ENCODE peak calls at places on chromosomes 3 and 15, in five cellular contexts. One of them, this sample, is unnamed.
A peak's percentile ranks its signal among the peaks of the same experiment; 100 is the strongest.

GRCh38 chr3:145649368-145649887 is 511.6 kb downstream of the PLOD2 start:
- DNase-seq in neural progenitor cell: no peak
- DNase-seq in AG09319: no peak
- DNase-seq in left ventricle myocardium inferior: no peak
- DNase-seq in psoas muscle: no peak
- DNase-seq in this sample: no peak

GRCh38 chr3:12946661-12947316 is 105.4 kb upstream of the RPL32 start:
- DNase-seq in neural progenitor cell: no peak
- DNase-seq in AG09319: no peak
- DNase-seq in left ventricle myocardium inferior: no peak
- DNase-seq in psoas muscle: no peak
- DNase-seq in this sample: no peak

GRCh38 chr3:87076951-87077350 is 86.0 kb upstream of the VGLL3 start:
- DNase-seq in neural progenitor cell: no peak
- DNase-seq in AG09319: no peak
- DNase-seq in left ventricle myocardium inferior: no peak
- DNase-seq in psoas muscle: no peak
- DNase-seq in this sample: peak; percentile 77

GRCh38 chr3:99808163-99808794 is 9.4 kb upstream of the CMSS1 start:
- DNase-seq in neural progenitor cell: peak; percentile 73
- DNase-seq in AG09319: peak; percentile 62
- DNase-seq in left ventricle myocardium inferior: no peak
- DNase-seq in psoas muscle: no peak
- DNase-seq in this sample: peak; percentile 74

GRCh38 chr15:78055923-78056713 is 21.4 kb downstream of the TBC1D2B start:
- DNase-seq in neural progenitor cell: peak; percentile 65
- DNase-seq in AG09319: no peak
- DNase-seq in left ventricle myocardium inferior: no peak
- DNase-seq in psoas muscle: no peak
- DNase-seq in this sample: peak; percentile 44

GRCh38 chr3:184351511-184352148 is 9.8 kb downstream of the CLCN2 start:
- DNase-seq in neural progenitor cell: no peak
- DNase-seq in AG09319: no peak
- DNase-seq in left ventricle myocardium inferior: no peak
- DNase-seq in psoas muscle: peak; percentile 19
- DNase-seq in this sample: no peak

GRCh38 chr3:16993227-16993626 is 108.5 kb downstream of the PLCL2 start:
- DNase-seq in neural progenitor cell: no peak
- DNase-seq in AG09319: no peak
- DNase-seq in left ventricle myocardium inferior: no peak
- DNase-seq in psoas muscle: no peak
- DNase-seq in this sample: peak; percentile 65

GRCh38 chr3:40925228-40925627 is 274.1 kb upstream of the CTNNB1 start:
- DNase-seq in neural progenitor cell: peak; percentile 34
- DNase-seq in AG09319: no peak
- DNase-seq in left ventricle myocardium inferior: no peak
- DNase-seq in psoas muscle: no peak
- DNase-seq in this sample: no peak

GRCh38 chr3:128289534-128289933 is 136.3 kb downstream of the EEFSEC start:
- DNase-seq in neural progenitor cell: no peak
- DNase-seq in AG09319: no peak
- DNase-seq in left ventricle myocardium inferior: no peak
- DNase-seq in psoas muscle: no peak
- DNase-seq in this sample: no peak

GRCh38 chr3:9395570-9396300 is 1.7 kb upstream of the SETD5 start:
- DNase-seq in neural progenitor cell: no peak
- DNase-seq in AG09319: no peak
- DNase-seq in left ventricle myocardium inferior: no peak
- DNase-seq in psoas muscle: no peak
- DNase-seq in this sample: no peak

GRCh38 chr15:73843787-73844186 is 29.6 kb upstream of the TBC1D21 start:
- DNase-seq in neural progenitor cell: no peak
- DNase-seq in AG09319: no peak
- DNase-seq in left ventricle myocardium inferior: no peak
- DNase-seq in psoas muscle: no peak
- DNase-seq in this sample: no peak

GRCh38 chr3:189629803-189630455 is 1.3 kb upstream of the TP63 start:
- DNase-seq in neural progenitor cell: no peak
- DNase-seq in AG09319: no peak
- DNase-seq in left ventricle myocardium inferior: peak; percentile 25
- DNase-seq in psoas muscle: peak; percentile 57
- DNase-seq in this sample: peak; percentile 56

GRCh38 chr3:42996633-42997075 is 17.5 kb downstream of the GASK1A start:
- DNase-seq in neural progenitor cell: no peak
- DNase-seq in AG09319: no peak
- DNase-seq in left ventricle myocardium inferior: no peak
- DNase-seq in psoas muscle: peak; percentile 69
- DNase-seq in this sample: no peak

GRCh38 chr3:127172670-127173515 is 20.0 kb upstream of the PRR23E start:
- DNase-seq in neural progenitor cell: no peak
- DNase-seq in AG09319: peak; percentile 20
- DNase-seq in left ventricle myocardium inferior: no peak
- DNase-seq in psoas muscle: no peak
- DNase-seq in this sample: peak; percentile 42

GRCh38 chr15:98296653-98297052 is 336.1 kb downstream of the ARRDC4 start:
- DNase-seq in neural progenitor cell: no peak
- DNase-seq in AG09319: no peak
- DNase-seq in left ventricle myocardium inferior: no peak
- DNase-seq in psoas muscle: no peak
- DNase-seq in this sample: no peak

GRCh38 chr15:52348056-52348745 is 52.6 kb upstream of the MYO5C start:
- DNase-seq in neural progenitor cell: no peak
- DNase-seq in AG09319: no peak
- DNase-seq in left ventricle myocardium inferior: no peak
- DNase-seq in psoas muscle: no peak
- DNase-seq in this sample: no peak

GRCh38 chr3:185316740-185317407 is 46.1 kb upstream of the MAP3K13 start:
- DNase-seq in neural progenitor cell: no peak
- DNase-seq in AG09319: no peak
- DNase-seq in left ventricle myocardium inferior: no peak
- DNase-seq in psoas muscle: no peak
- DNase-seq in this sample: peak; percentile 88

GRCh38 chr3:145191543-145191942 is 969.4 kb downstream of the PLOD2 start:
- DNase-seq in neural progenitor cell: no peak
- DNase-seq in AG09319: no peak
- DNase-seq in left ventricle myocardium inferior: no peak
- DNase-seq in psoas muscle: no peak
- DNase-seq in this sample: no peak

GRCh38 chr15:68425428-68426060 is 6.4 kb downstream of the ITGA11 start:
- DNase-seq in neural progenitor cell: no peak
- DNase-seq in AG09319: peak; percentile 28
- DNase-seq in left ventricle myocardium inferior: no peak
- DNase-seq in psoas muscle: no peak
- DNase-seq in this sample: no peak

DNA sequence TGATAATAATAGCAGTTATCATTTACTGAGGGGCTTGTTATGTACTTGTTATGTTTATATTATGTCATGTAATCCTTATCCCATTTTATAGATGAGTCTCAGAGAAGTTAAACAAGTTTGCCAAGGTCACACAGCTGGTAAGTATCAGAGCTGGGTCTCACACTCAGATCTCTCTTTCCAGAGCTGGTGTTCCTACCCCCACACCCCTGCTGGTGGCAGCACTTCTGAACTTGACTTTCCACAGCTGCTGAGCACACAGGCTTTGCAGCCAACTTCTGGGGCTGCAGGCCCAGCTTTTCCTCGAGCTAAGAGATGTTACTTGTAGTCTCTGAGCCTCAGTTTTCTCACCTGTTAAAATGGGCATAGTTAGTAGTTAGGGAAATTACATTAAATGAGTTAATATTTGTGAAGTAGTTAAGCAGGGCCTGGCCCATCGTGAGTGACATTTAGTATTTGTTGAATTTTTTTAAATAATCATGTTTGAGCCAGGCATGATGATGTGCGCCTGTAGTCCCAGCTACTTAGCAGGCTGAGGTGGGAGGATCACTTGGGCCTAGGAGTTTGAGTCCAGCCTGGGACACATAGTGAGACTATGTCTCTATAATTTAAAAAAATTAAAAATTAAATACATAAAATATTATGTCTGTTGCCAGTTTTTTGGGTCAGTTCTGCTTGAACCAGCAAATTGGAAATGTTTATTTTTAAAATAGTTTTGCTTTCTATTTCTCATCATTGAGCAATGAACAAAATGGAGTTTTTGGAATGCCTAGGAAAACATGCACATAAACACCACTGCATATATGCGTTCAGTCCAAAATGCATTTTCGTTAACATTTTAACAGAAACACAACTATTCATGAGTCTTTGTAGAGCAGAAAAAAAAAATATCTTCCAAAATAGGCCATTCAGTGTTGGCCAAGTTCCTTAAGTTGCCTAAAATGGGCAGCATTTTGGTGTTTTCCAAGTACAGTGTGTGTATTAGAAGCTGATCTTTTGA is 87.3 kb downstream of the SMAD6 start:
- DNase-seq in neural progenitor cell: no peak
- DNase-seq in AG09319: peak; percentile 61
- DNase-seq in left ventricle myocardium inferior: peak; percentile 36
- DNase-seq in psoas muscle: no peak
- DNase-seq in this sample: peak; percentile 45
- TF ChIP-seq CTCF in neural progenitor cell: no peak
- TF ChIP-seq CTCF in AG09319: peak; percentile 74
- TF ChIP-seq CTCF in left ventricle myocardium inferior: peak; percentile 63
- TF ChIP-seq CTCF in psoas muscle: peak; percentile 25
- TF ChIP-seq CTCF in this sample: peak; percentile 44

GRCh38 chr15:75452968-75453702 is 1.6 kb upstream of the SIN3A start:
- DNase-seq in neural progenitor cell: peak; percentile 81
- DNase-seq in AG09319: no peak
- DNase-seq in left ventricle myocardium inferior: peak; percentile 41
- DNase-seq in psoas muscle: peak; percentile 84
- DNase-seq in this sample: peak; percentile 52
- TF ChIP-seq CTCF in neural progenitor cell: peak; percentile 51
- TF ChIP-seq CTCF in AG09319: no peak
- TF ChIP-seq CTCF in left ventricle myocardium inferior: no peak
- TF ChIP-seq CTCF in psoas muscle: no peak
- TF ChIP-seq CTCF in this sample: no peak

GRCh38 chr3:174325834-174326705 is 533.1 kb upstream of the NAALADL2 start:
- DNase-seq in neural progenitor cell: no peak
- DNase-seq in AG09319: peak; percentile 72
- DNase-seq in left ventricle myocardium inferior: no peak
- DNase-seq in psoas muscle: no peak
- DNase-seq in this sample: no peak
- TF ChIP-seq CTCF in neural progenitor cell: peak; percentile 6
- TF ChIP-seq CTCF in AG09319: peak; percentile 36
- TF ChIP-seq CTCF in left ventricle myocardium inferior: no peak
- TF ChIP-seq CTCF in psoas muscle: no peak
- TF ChIP-seq CTCF in this sample: no peak

DNA sequence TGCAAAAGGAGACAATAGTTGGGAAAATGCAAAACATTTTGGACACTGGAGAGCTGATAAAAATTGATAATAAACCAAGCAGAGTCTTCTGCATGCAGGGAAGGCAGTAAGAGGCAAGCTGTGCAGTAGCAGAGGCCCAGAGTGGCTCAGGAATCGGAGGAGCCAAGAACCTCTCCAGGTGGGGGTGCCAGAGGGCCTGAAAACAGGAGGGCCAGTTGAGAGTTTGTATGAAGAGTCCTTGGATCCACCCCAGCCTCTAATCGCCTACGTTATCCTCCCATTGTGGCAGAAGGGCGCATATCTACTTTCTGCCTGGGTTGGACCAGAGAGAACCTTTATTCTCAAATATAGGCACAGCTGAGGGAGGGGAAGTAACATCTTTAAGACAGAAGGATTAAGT is 48.9 kb upstream of the RBP1 start:
- DNase-seq in neural progenitor cell: peak; percentile 73
- DNase-seq in AG09319: no peak
- DNase-seq in left ventricle myocardium inferior: peak; percentile 25
- DNase-seq in psoas muscle: no peak
- DNase-seq in this sample: peak; percentile 67
- TF ChIP-seq CTCF in neural progenitor cell: peak; percentile 57
- TF ChIP-seq CTCF in AG09319: no peak
- TF ChIP-seq CTCF in left ventricle myocardium inferior: peak; percentile 50
- TF ChIP-seq CTCF in psoas muscle: no peak
- TF ChIP-seq CTCF in this sample: no peak

DNA sequence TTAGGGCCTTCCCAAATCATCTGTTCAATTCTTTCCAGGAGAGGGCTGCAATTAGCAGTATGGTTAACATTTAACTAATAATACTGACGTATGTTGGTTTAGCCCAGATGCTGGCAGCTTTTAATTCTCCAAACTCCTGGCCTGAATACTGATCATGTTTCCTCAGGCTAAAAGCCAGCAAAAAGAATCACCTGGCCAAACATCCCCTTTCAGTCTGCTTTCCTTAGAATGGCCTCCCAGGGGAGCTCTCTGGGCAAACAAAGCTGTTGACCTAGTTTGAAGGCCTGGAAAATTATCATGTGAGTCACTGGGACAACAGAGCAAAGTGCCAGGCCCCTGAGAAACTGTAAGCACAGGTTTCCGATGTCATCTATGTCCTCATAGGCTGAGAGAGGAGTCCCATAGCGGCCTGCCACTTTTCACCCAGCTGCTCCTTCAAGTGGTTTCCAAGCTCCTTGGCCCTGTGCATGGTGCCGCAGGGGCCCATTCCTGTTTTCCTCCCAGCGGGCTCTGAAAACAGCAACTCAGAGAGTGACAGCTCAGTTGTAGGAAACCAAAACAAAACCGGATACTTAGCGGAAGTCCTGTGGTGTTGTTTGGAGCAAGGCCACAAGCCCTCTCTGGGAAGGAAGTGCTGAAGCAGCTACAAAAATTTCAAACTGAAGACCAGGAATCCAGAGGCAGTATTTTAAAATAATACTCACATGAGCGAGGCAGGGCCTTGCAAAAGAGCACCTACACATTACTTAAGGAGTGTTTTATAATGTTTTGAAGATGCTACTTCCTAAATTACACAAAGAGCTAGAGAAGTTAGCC is 36.5 kb upstream of the RAB11A start:
- DNase-seq in neural progenitor cell: peak; percentile 45
- DNase-seq in AG09319: peak; percentile 83
- DNase-seq in left ventricle myocardium inferior: peak; percentile 74
- DNase-seq in psoas muscle: peak; percentile 95
- DNase-seq in this sample: peak; percentile 97
- TF ChIP-seq CTCF in neural progenitor cell: no peak
- TF ChIP-seq CTCF in AG09319: peak; percentile 20
- TF ChIP-seq CTCF in left ventricle myocardium inferior: no peak
- TF ChIP-seq CTCF in psoas muscle: peak; percentile 21
- TF ChIP-seq CTCF in this sample: no peak

DNA sequence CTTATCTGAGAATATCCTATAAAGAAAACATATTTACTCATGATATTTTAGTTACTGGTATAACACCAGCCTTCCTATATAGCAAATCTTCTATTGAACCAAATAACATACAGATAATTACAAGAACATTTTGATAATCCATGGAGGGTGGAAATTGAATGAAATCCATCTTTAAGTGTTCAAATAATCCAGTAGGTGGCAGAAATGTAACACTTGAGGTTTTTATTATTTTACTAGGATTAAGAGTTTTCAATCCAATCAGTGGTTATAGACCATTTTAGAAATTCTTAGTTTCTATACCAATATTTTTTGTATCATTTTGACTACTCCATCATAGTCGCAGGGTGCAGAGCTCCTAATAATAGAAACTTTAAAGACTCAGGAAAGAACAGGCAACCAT is 101.9 kb upstream of the KCNH8 start:
- DNase-seq in neural progenitor cell: no peak
- DNase-seq in AG09319: no peak
- DNase-seq in left ventricle myocardium inferior: no peak
- DNase-seq in psoas muscle: no peak
- DNase-seq in this sample: peak; percentile 13
- TF ChIP-seq CTCF in neural progenitor cell: peak; percentile 27
- TF ChIP-seq CTCF in AG09319: no peak
- TF ChIP-seq CTCF in left ventricle myocardium inferior: peak; percentile 26
- TF ChIP-seq CTCF in psoas muscle: peak; percentile 14
- TF ChIP-seq CTCF in this sample: peak; percentile 21